ENCODE peak calls at places on chromosomes 4 and X, in eight cellular contexts. One of them, this sample, is unnamed.

GRCh38 chrX:115559672-115560071 is 1.3 kb upstream of the PLS3 start:
- DNase-seq in psoas muscle: no peak
- DNase-seq in hepatocyte: peak
- DNase-seq in epithelial cell of esophagus: no peak
- DNase-seq in cardiac fibroblast: peak
- DNase-seq in body of pancreas: no peak
- DNase-seq in brain microvascular endothelial cell: no peak
- DNase-seq in GM23338: no peak
- DNase-seq in this sample: no peak

GRCh38 chr4:186013404-186014186 is 55.4 kb upstream of the TLR3 start:
- DNase-seq in psoas muscle: no peak
- DNase-seq in hepatocyte: no peak
- DNase-seq in epithelial cell of esophagus: no peak
- DNase-seq in cardiac fibroblast: no peak
- DNase-seq in body of pancreas: no peak
- DNase-seq in brain microvascular endothelial cell: no peak
- DNase-seq in GM23338: peak
- DNase-seq in this sample: no peak

GRCh38 chrX:78527263-78527662 is 131.9 kb downstream of the RTL3 start:
- DNase-seq in psoas muscle: no peak
- DNase-seq in hepatocyte: no peak
- DNase-seq in epithelial cell of esophagus: peak
- DNase-seq in cardiac fibroblast: no peak
- DNase-seq in body of pancreas: no peak
- DNase-seq in brain microvascular endothelial cell: peak
- DNase-seq in GM23338: no peak
- DNase-seq in this sample: no peak

GRCh38 chrX:12961191-12961718 is 13.7 kb upstream of the TMSB4X start:
- DNase-seq in psoas muscle: no peak
- DNase-seq in hepatocyte: no peak
- DNase-seq in epithelial cell of esophagus: peak
- DNase-seq in cardiac fibroblast: no peak
- DNase-seq in body of pancreas: no peak
- DNase-seq in brain microvascular endothelial cell: no peak
- DNase-seq in GM23338: no peak
- DNase-seq in this sample: no peak

GRCh38 chr4:115275615-115276014 is 162.2 kb upstream of the NDST4 start:
- DNase-seq in psoas muscle: no peak
- DNase-seq in hepatocyte: no peak
- DNase-seq in epithelial cell of esophagus: no peak
- DNase-seq in cardiac fibroblast: no peak
- DNase-seq in body of pancreas: no peak
- DNase-seq in brain microvascular endothelial cell: no peak
- DNase-seq in GM23338: no peak
- DNase-seq in this sample: no peak

GRCh38 chr4:82138376-82138775 is 235.4 kb downstream of the HNRNPD start:
- DNase-seq in psoas muscle: no peak
- DNase-seq in hepatocyte: no peak
- DNase-seq in epithelial cell of esophagus: peak
- DNase-seq in cardiac fibroblast: no peak
- DNase-seq in body of pancreas: no peak
- DNase-seq in brain microvascular endothelial cell: no peak
- DNase-seq in GM23338: no peak
- DNase-seq in this sample: no peak

GRCh38 chrX:103215768-103216085 is 819 bp downstream of the BEX4 start:
- DNase-seq in psoas muscle: no peak
- DNase-seq in hepatocyte: no peak
- DNase-seq in epithelial cell of esophagus: no peak
- DNase-seq in cardiac fibroblast: no peak
- DNase-seq in body of pancreas: no peak
- DNase-seq in brain microvascular endothelial cell: no peak
- DNase-seq in GM23338: no peak
- DNase-seq in this sample: no peak

GRCh38 chrX:1392376-1393130 is 640 bp upstream of the SLC25A6 start:
- DNase-seq in psoas muscle: peak
- DNase-seq in hepatocyte: peak
- DNase-seq in epithelial cell of esophagus: peak
- DNase-seq in cardiac fibroblast: peak
- DNase-seq in body of pancreas: peak
- DNase-seq in brain microvascular endothelial cell: peak
- DNase-seq in GM23338: peak
- DNase-seq in this sample: no peak

GRCh38 chr4:86934147-86934771 is 552 bp upstream of the AFF1 start:
- DNase-seq in psoas muscle: no peak
- DNase-seq in hepatocyte: no peak
- DNase-seq in epithelial cell of esophagus: peak
- DNase-seq in cardiac fibroblast: no peak
- DNase-seq in body of pancreas: no peak
- DNase-seq in brain microvascular endothelial cell: no peak
- DNase-seq in GM23338: peak
- DNase-seq in this sample: no peak

GRCh38 chrX:103540145-103540544 is 20.9 kb upstream of the RAB40A start:
- DNase-seq in psoas muscle: no peak
- DNase-seq in hepatocyte: peak
- DNase-seq in epithelial cell of esophagus: peak
- DNase-seq in cardiac fibroblast: peak
- DNase-seq in body of pancreas: no peak
- DNase-seq in brain microvascular endothelial cell: no peak
- DNase-seq in GM23338: no peak
- DNase-seq in this sample: no peak

GRCh38 chrX:40099046-40099968 is 1.5 kb upstream of the BCOR start:
- DNase-seq in psoas muscle: peak
- DNase-seq in hepatocyte: peak
- DNase-seq in epithelial cell of esophagus: no peak
- DNase-seq in cardiac fibroblast: no peak
- DNase-seq in body of pancreas: peak
- DNase-seq in brain microvascular endothelial cell: no peak
- DNase-seq in GM23338: peak
- DNase-seq in this sample: no peak

GRCh38 chr4:173538148-173538902 is 8.3 kb upstream of the HAND2 start:
- DNase-seq in psoas muscle: no peak
- DNase-seq in hepatocyte: no peak
- DNase-seq in epithelial cell of esophagus: no peak
- DNase-seq in cardiac fibroblast: peak
- DNase-seq in body of pancreas: peak
- DNase-seq in brain microvascular endothelial cell: no peak
- DNase-seq in GM23338: peak
- DNase-seq in this sample: no peak

GRCh38 chr4:128241981-128242380 is 45.6 kb downstream of the PGRMC2 start:
- DNase-seq in psoas muscle: no peak
- DNase-seq in hepatocyte: no peak
- DNase-seq in epithelial cell of esophagus: no peak
- DNase-seq in cardiac fibroblast: no peak
- DNase-seq in body of pancreas: no peak
- DNase-seq in brain microvascular endothelial cell: no peak
- DNase-seq in GM23338: no peak
- DNase-seq in this sample: no peak

GRCh38 chr4:37988670-37989069 is 28.5 kb downstream of the PTTG2 start:
- DNase-seq in psoas muscle: no peak
- DNase-seq in hepatocyte: no peak
- DNase-seq in epithelial cell of esophagus: no peak
- DNase-seq in cardiac fibroblast: no peak
- DNase-seq in body of pancreas: no peak
- DNase-seq in brain microvascular endothelial cell: no peak
- DNase-seq in GM23338: peak
- DNase-seq in this sample: no peak

GRCh38 chrX:95885074-95885473 is 799.6 kb upstream of the DIAPH2 start:
- DNase-seq in psoas muscle: no peak
- DNase-seq in hepatocyte: peak
- DNase-seq in epithelial cell of esophagus: peak
- DNase-seq in cardiac fibroblast: peak
- DNase-seq in body of pancreas: no peak
- DNase-seq in brain microvascular endothelial cell: peak
- DNase-seq in GM23338: no peak
- DNase-seq in this sample: no peak

GRCh38 chr4:61202100-61202637 is 2.0 kb downstream of the ADGRL3 start:
- DNase-seq in psoas muscle: no peak
- DNase-seq in hepatocyte: no peak
- DNase-seq in epithelial cell of esophagus: no peak
- DNase-seq in cardiac fibroblast: peak
- DNase-seq in body of pancreas: no peak
- DNase-seq in brain microvascular endothelial cell: no peak
- DNase-seq in GM23338: peak
- DNase-seq in this sample: no peak

GRCh38 chr4:81052119-81053068 is 21.9 kb downstream of the BMP3 start:
- DNase-seq in psoas muscle: peak
- DNase-seq in hepatocyte: peak
- DNase-seq in epithelial cell of esophagus: peak
- DNase-seq in cardiac fibroblast: peak
- DNase-seq in body of pancreas: peak
- DNase-seq in brain microvascular endothelial cell: peak
- DNase-seq in GM23338: peak
- DNase-seq in this sample: peak

GRCh38 chrX:150364347-150365050 is 1.4 kb downstream of the MAMLD1 start:
- DNase-seq in psoas muscle: no peak
- DNase-seq in hepatocyte: peak
- DNase-seq in epithelial cell of esophagus: peak
- DNase-seq in cardiac fibroblast: no peak
- DNase-seq in body of pancreas: peak
- DNase-seq in brain microvascular endothelial cell: no peak
- DNase-seq in GM23338: peak
- DNase-seq in this sample: no peak

GRCh38 chr4:41506071-41506470 is 31.9 kb upstream of the LIMCH1 start:
- DNase-seq in psoas muscle: no peak
- DNase-seq in hepatocyte: no peak
- DNase-seq in epithelial cell of esophagus: peak
- DNase-seq in cardiac fibroblast: peak
- DNase-seq in body of pancreas: no peak
- DNase-seq in brain microvascular endothelial cell: peak
- DNase-seq in GM23338: no peak
- DNase-seq in this sample: no peak
- TF ChIP-seq CTCF in psoas muscle: no peak
- TF ChIP-seq CTCF in hepatocyte: no peak
- TF ChIP-seq CTCF in epithelial cell of esophagus: no peak
- TF ChIP-seq CTCF in cardiac fibroblast: no peak
- TF ChIP-seq CTCF in body of pancreas: no peak
- TF ChIP-seq CTCF in brain microvascular endothelial cell: no peak
- TF ChIP-seq CTCF in GM23338: no peak
- TF ChIP-seq CTCF in this sample: no peak

DNA sequence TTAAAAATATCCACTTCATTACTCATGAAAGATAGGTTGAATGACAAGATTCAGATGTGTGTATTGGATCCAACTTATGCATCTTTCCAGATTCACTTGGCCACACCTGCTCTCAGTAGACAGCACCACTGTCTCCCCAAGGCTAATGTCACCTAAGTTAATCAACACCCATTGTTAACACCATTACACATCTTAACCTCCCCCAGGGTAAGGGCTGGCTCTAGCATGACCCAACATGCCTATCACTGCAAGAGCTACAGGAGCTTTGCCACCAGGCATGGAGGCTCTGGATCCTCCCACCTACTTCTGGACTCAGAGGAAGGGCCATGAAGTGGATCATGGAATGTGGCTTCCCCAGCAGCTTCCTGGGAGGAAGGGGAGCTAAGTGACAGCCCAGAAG is 32.8 kb upstream of the LSM6 start:
- DNase-seq in psoas muscle: no peak
- DNase-seq in hepatocyte: no peak
- DNase-seq in epithelial cell of esophagus: peak
- DNase-seq in cardiac fibroblast: no peak
- DNase-seq in body of pancreas: no peak
- DNase-seq in brain microvascular endothelial cell: no peak
- DNase-seq in GM23338: no peak
- DNase-seq in this sample: no peak
- H3K4me3 ChIP-seq in psoas muscle: no peak
- H3K4me3 ChIP-seq in hepatocyte: no peak
- H3K4me3 ChIP-seq in epithelial cell of esophagus: no peak
- H3K4me3 ChIP-seq in cardiac fibroblast: no peak
- H3K4me3 ChIP-seq in body of pancreas: no peak
- H3K4me3 ChIP-seq in brain microvascular endothelial cell: no peak
- H3K4me3 ChIP-seq in GM23338: no peak
- H3K4me3 ChIP-seq in this sample: no peak

DNA sequence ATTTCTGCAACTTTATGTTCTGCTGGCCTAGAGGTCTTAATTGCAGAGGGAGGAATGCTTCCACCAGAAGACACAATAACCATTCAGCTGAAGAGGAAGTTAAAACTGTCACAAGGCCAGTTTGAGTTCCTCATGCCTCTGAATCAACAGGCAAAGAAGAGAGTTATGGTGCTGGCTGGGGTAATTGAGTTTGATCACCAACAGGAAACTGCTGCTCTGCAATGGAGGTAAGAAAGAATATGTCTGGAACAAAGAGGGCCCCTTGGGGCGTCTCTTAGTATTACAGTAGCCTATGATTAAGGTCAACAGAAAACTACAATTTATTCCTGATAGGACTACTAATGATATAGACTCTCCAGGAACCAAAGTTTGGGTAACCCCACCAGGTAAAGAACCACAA is 744.0 kb downstream of the FSTL5 start:
- DNase-seq in psoas muscle: no peak
- DNase-seq in hepatocyte: peak
- DNase-seq in epithelial cell of esophagus: peak
- DNase-seq in cardiac fibroblast: no peak
- DNase-seq in body of pancreas: peak
- DNase-seq in brain microvascular endothelial cell: peak
- DNase-seq in GM23338: peak
- DNase-seq in this sample: no peak
- TF ChIP-seq CTCF in psoas muscle: no peak
- TF ChIP-seq CTCF in hepatocyte: peak
- TF ChIP-seq CTCF in epithelial cell of esophagus: peak
- TF ChIP-seq CTCF in cardiac fibroblast: no peak
- TF ChIP-seq CTCF in body of pancreas: no peak
- TF ChIP-seq CTCF in brain microvascular endothelial cell: peak
- TF ChIP-seq CTCF in GM23338: peak
- TF ChIP-seq CTCF in this sample: peak

GRCh38 chr4:65535128-65535527 is 135.2 kb downstream of the EPHA5 start:
- DNase-seq in psoas muscle: no peak
- DNase-seq in hepatocyte: no peak
- DNase-seq in epithelial cell of esophagus: no peak
- DNase-seq in cardiac fibroblast: no peak
- DNase-seq in body of pancreas: no peak
- DNase-seq in brain microvascular endothelial cell: no peak
- DNase-seq in GM23338: peak
- DNase-seq in this sample: no peak
- H3K4me3 ChIP-seq in psoas muscle: no peak
- H3K4me3 ChIP-seq in hepatocyte: no peak
- H3K4me3 ChIP-seq in epithelial cell of esophagus: no peak
- H3K4me3 ChIP-seq in cardiac fibroblast: no peak
- H3K4me3 ChIP-seq in body of pancreas: no peak
- H3K4me3 ChIP-seq in brain microvascular endothelial cell: no peak
- H3K4me3 ChIP-seq in GM23338: no peak
- H3K4me3 ChIP-seq in this sample: no peak